ENCODE peak calls at places on chromosomes 16 and 17, in seven cellular contexts. A is prostate gland, F is adrenal gland, N is stomach, X is suprapubic skin, M is GM12892, C is tibial nerve. Q is an unnamed sample.

GRCh38 chr17:10698116-10698818 is 873 bp downstream of the ADPRM start:
- DNase-seq in C (peak), X (no peak), N (no peak), M (no peak), F (no peak), A (peak), Q (peak)

GRCh38 chr17:33284022-33284421 is 9.1 kb downstream of the ASIC2 start:
- DNase-seq in A (peak), N (peak), M (no peak), F (peak), C (peak), X (no peak), Q (no peak)

GRCh38 chr16:89467382-89467781 is 23.0 kb downstream of the ANKRD11 start:
- DNase-seq in F (no peak), A (no peak), C (no peak), X (no peak), N (no peak), M (no peak), Q (no peak)

GRCh38 chr16:11139624-11140375 is 116.2 kb downstream of the SOCS1 start:
- DNase-seq in M (no peak), F (no peak), A (no peak), N (no peak), X (no peak), C (no peak), Q (no peak)

GRCh38 chr16:25235991-25236390 is 19.2 kb downstream of the AQP8 start:
- DNase-seq in C (no peak), X (no peak), F (no peak), A (no peak), M (no peak), N (no peak), Q (no peak)

GRCh38 chr17:57667461-57667923 is 77.6 kb downstream of the CCDC182 start:
- DNase-seq in A (no peak), X (no peak), M (no peak), N (peak), C (no peak), F (peak), Q (no peak)

GRCh38 chr16:64481497-64481896 is 640.4 kb downstream of the CDH11 start:
- DNase-seq in C (no peak), M (no peak), F (no peak), A (no peak), X (no peak), N (no peak), Q (no peak)

GRCh38 chr16:66636199-66636598 is 31.7 kb downstream of the CMTM3 start:
- DNase-seq in X (no peak), A (no peak), C (no peak), F (no peak), N (no peak), M (no peak), Q (no peak)

GRCh38 chr17:57965521-57966160 is 10.4 kb upstream of the CUEDC1 start:
- DNase-seq in M (no peak), X (peak), A (no peak), C (no peak), N (no peak), F (no peak), Q (no peak)

GRCh38 chr17:77693301-77693700 is 265.2 kb upstream of the TNRC6C start:
- DNase-seq in A (no peak), N (no peak), C (no peak), X (no peak), F (no peak), M (no peak), Q (no peak)

GRCh38 chr16:16158082-16158658 is 65.1 kb downstream of the ABCC6 start:
- DNase-seq in A (no peak), C (no peak), M (no peak), F (no peak), N (no peak), X (no peak), Q (no peak)

GRCh38 chr16:50653056-50653455 is 28.1 kb downstream of the SNX20 start:
- DNase-seq in A (no peak), F (no peak), N (no peak), C (no peak), X (no peak), M (no peak), Q (no peak)

GRCh38 chr16:66845791-66846221 is 1.6 kb downstream of the CA7 start:
- DNase-seq in M (no peak), F (peak), X (peak), C (no peak), N (no peak), A (no peak), Q (no peak)

GRCh38 chr16:66953462-66954096 is 7.5 kb upstream of the CES3 start:
- DNase-seq in C (no peak), M (no peak), F (no peak), N (peak), A (no peak), X (no peak), Q (peak)

GRCh38 chr16:9528680-9529079 is 437.2 kb downstream of the HAPSTR1 start:
- DNase-seq in A (no peak), F (no peak), C (no peak), X (no peak), M (no peak), N (no peak), Q (no peak)

GRCh38 chr17:77607606-77608005 is 350.9 kb upstream of the TNRC6C start:
- DNase-seq in A (no peak), X (no peak), N (no peak), C (no peak), M (no peak), F (no peak), Q (no peak)

GRCh38 chr16:11909653-11910551 is 5.9 kb downstream of the GSPT1 start:
- DNase-seq in F (no peak), C (no peak), A (no peak), M (no peak), N (no peak), X (no peak), Q (no peak)

GRCh38 chr17:81166033-81166472 is at the start of gene AATK:
- DNase-seq in M (no peak), X (no peak), N (no peak), C (no peak), A (no peak), F (no peak), Q (no peak)

GRCh38 chr17:16442594-16443389 is 27.4 kb downstream of the TRPV2 start:
- DNase-seq in C (no peak), X (no peak), M (no peak), N (no peak), F (no peak), A (no peak), Q (no peak)
- TF ChIP-seq POLR2A in C (no peak), X (no peak), M (no peak), N (no peak), F (no peak), A (no peak), Q (peak)

DNA sequence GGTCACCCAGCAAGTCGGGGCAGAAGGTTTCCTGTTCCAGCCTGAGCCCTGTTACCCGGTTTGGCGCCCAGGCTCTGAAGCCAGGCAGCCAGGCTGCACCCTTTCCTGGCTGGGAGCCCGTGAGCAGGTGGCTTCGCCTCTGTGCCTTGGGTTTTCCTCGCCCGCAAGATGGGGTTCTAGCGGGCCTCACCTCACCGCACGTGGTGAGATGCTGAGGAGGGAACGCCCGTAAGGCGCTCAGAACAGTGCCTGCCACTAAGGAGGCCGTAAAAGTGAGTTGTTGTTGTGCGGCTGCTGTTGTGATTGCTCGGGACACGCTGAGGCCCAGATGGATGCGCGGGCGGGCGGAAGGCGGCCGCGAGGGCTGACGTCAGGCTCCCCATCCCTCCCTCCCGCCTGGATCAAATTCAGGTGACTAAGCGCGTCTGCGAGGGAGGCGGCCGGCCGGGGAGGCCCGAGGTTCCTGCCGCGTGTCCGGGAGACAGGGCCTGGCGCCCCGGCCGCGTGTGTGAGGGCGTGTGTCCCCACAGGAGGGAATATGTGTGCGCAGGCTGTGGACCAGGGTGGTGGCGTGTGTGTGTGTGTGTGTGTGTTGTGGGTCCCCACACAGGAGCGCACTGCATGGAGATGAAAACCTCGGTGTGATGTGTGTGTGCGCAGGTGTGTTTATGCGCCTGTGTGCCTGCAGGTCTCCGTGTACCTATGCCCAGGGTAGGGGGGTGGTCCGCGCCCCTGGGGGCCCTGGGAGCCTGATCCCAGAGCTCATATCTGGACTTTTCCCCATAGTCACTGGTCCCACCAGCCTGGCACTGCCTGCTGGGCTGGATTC is 4.3 kb downstream of the CAMKK1 start:
- DNase-seq in C (peak), A (peak), F (peak), M (no peak), N (peak), X (peak), Q (no peak)
- TF ChIP-seq POLR2A in C (peak), A (peak), F (no peak), M (no peak), N (no peak), X (no peak), Q (no peak)

DNA sequence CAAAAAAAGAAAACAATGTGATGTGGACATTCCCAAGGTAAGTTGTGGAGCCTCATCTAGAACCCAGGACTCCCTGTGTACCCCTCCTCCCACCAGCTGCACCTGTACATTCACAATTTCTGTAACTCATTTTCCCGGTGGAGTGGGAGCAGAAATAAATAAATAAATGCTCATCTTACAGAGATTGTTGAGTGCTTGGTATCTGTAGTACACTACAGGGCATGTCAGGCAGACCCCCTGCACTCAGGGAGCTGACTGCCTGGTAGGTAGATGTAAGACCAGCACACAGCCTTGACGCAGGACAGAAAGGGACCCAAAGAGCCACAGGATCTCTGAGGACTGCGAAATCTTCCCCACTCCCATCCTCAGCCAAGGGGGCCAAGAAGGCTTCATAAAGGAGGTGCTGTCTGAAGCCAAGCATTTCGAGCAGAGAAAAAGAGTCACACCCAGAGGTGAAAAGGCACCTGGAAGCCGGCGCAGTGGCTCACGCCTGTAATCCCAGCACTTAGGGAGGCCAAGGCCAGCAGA is 6.5 kb downstream of the EIF1 start:
- DNase-seq in N (no peak), C (no peak), F (no peak), M (no peak), A (no peak), X (no peak), Q (peak)
- TF ChIP-seq POLR2A in N (no peak), C (no peak), F (no peak), M (no peak), A (no peak), X (no peak), Q (no peak)

DNA sequence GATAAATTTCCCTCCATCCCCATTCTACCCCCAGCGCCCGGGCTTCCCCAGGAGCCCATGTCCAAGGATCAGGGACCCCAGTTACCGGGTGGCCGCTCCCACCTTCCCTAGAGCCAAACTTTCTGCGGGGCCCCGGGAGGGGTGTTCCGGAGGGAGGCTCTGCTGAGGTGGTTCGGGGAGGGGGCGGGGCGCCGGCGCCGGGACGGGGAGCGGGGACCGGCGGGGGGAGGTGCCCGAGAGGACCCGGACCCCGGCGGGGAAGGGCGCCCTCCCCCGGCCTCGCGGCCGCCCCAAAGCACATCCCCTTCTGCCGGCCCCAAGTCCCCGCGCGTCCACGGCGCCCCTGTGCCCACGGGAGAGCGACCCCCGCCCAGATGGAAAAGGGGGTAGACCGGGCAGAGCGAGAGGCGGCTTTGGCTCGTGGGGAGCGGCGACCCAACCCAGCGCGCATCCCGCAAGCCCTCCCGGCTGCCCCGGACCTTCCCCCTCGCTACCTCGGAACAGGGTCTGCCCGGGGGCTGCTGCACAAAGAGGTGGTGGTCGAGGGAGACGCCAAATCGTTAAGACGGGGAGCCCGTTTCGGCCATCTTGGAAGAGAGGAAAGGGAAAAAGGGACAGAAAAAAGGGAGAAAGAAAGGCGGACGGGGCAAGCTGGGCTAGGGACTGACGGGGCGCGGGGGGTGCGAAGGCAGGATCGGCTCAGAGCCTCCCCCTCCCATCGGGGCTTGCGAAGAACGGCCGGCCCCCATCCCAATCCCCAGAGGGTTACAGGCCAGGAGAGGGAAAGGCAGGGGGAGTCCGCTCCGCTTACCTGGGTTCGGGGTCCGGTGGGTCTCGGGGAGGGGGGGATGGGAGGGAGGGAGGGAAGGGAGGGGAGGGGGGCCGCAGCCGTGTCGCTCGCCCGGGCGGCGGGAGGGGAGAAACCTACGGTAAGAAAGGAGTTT is 479 bp downstream of the PCGF2 start:
- DNase-seq in F (no peak), M (peak), C (peak), X (no peak), A (peak), N (no peak), Q (no peak)
- TF ChIP-seq POLR2A in F (no peak), M (no peak), C (no peak), X (no peak), A (peak), N (no peak), Q (no peak)

GRCh38 chr16:49543315-49543946 is 169.8 kb downstream of the C16orf78 start:
- DNase-seq in F (no peak), C (no peak), M (no peak), A (no peak), X (no peak), N (no peak), Q (no peak)
- TF ChIP-seq POLR2A in F (no peak), C (no peak), M (no peak), A (no peak), X (no peak), N (no peak), Q (no peak)

GRCh38 chr16:54027126-54027922 is 259.3 kb downstream of the IRX3 start:
- DNase-seq in M (no peak), N (no peak), A (no peak), F (no peak), X (no peak), C (no peak), Q (no peak)

GRCh38 chr16:54030451-54030850 is 256.1 kb downstream of the IRX3 start:
- DNase-seq in A (peak), X (no peak), F (no peak), M (no peak), N (no peak), C (no peak), Q (no peak)

GRCh38 chr16:54031107-54031760 is 255.4 kb downstream of the IRX3 start:
- DNase-seq in F (no peak), A (no peak), X (no peak), C (no peak), N (no peak), M (no peak), Q (no peak)

GRCh38 chr16:54026456-54026855 is 260.1 kb downstream of the IRX3 start:
- DNase-seq in C (no peak), N (no peak), X (no peak), F (no peak), A (no peak), M (no peak), Q (no peak)

DNA sequence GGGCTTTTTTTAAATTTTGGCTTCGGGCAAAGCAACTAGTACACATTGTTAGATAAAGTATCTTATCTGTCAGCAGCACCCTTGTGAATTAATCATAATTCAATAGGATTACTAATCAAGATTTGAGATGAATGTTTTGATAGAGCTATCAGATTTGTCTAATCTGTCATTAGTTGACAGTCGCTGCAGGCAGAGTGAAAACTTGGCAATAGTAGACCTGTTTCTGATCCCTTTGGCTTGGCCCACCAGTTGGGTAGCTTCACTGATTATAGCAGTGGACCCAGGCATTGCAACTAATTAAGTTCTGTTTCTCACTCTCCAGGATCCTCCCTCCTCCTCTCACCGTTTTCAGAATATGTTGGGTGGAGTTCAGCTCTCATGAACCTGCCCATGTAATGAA is 258.6 kb downstream of the IRX3 start:
- DNase-seq in A (no peak), M (no peak), X (no peak), C (no peak), F (no peak), N (no peak), Q (no peak)
- TF ChIP-seq POLR2A in A (no peak), M (no peak), X (no peak), C (no peak), F (no peak), N (no peak), Q (no peak)

GRCh38 chr16:75267631-75268264 is 16.3 kb upstream of the BCAR1 start:
- DNase-seq in N (peak), A (peak), X (no peak), F (peak), C (no peak), M (no peak), Q (no peak)

GRCh38 chr16:75264531-75264998 is 13.1 kb upstream of the BCAR1 start:
- DNase-seq in M (no peak), N (no peak), F (peak), A (no peak), X (no peak), C (peak), Q (peak)

GRCh38 chr16:75264999-75265910 is 13.8 kb upstream of the BCAR1 start:
- DNase-seq in A (peak), C (no peak), F (peak), M (peak), N (peak), X (peak), Q (peak)

GRCh38 chr16:75266738-75267630 is 15.6 kb upstream of the BCAR1 start:
- DNase-seq in X (no peak), A (no peak), C (no peak), F (no peak), N (no peak), M (no peak), Q (no peak)

GRCh38 chr16:75265911-75266701 is 14.7 kb upstream of the BCAR1 start:
- DNase-seq in X (peak), N (peak), F (peak), A (peak), M (peak), C (peak), Q (peak)
- TF ChIP-seq POLR2A in X (no peak), N (no peak), F (no peak), A (peak), M (no peak), C (peak), Q (no peak)

GRCh38 chr17:42025191-42025579 is 5.3 kb downstream of the NKIRAS2 start:
- DNase-seq in A (no peak), M (no peak), X (no peak), F (no peak), C (no peak), N (no peak), Q (no peak)

GRCh38 chr17:42026821-42027539 is 7.1 kb downstream of the NKIRAS2 start:
- DNase-seq in X (no peak), F (no peak), N (no peak), A (no peak), M (no peak), C (no peak), Q (no peak)

GRCh38 chr17:42027540-42027889 is 7.6 kb downstream of the NKIRAS2 start:
- DNase-seq in C (no peak), X (no peak), A (no peak), M (no peak), F (no peak), N (no peak), Q (no peak)

GRCh38 chr17:42019509-42020404 is at the start of gene NKIRAS2:
- DNase-seq in N (peak), M (peak), X (peak), A (peak), F (peak), C (peak), Q (peak)

GRCh38 chr17:42023524-42024349 is 3.8 kb downstream of the NKIRAS2 start:
- DNase-seq in X (no peak), M (no peak), F (peak), C (peak), A (no peak), N (no peak), Q (no peak)
- TF ChIP-seq POLR2A in X (no peak), M (no peak), F (no peak), C (no peak), A (no peak), N (no peak), Q (no peak)

Q was measured in erythroblast.